ENCODE peak calls at places on chromosomes 11 and 22, in five cellular contexts. I, G, X, H and N are unnamed samples.

GRCh38 chr11:16979708-16980622 is 34.2 kb downstream of the PLEKHA7 start:
- DNase-seq in X (no peak), I (no peak), H (no peak), G (no peak), N (no peak)

GRCh38 chr11:18566406-18566805 is 22.1 kb downstream of the UEVLD start:
- DNase-seq in I (no peak), X (no peak), G (no peak), H (no peak), N (no peak)

GRCh38 chr11:103870821-103871309 is 165.6 kb upstream of the DDI1 start:
- DNase-seq in I (no peak), G (no peak), H (no peak), X (no peak), N (no peak)

GRCh38 chr11:35658028-35658948 is 4.3 kb upstream of the TRIM44 start:
- DNase-seq in G (peak; percentile 14), H (no peak), I (no peak), X (no peak), N (no peak)

GRCh38 chr22:29916007-29916544 is 33.1 kb downstream of the MTMR3 start:
- DNase-seq in G (no peak), X (no peak), H (no peak), I (no peak), N (no peak)

GRCh38 chr11:57474017-57474750 is 13.9 kb downstream of the RTN4RL2 start:
- DNase-seq in X (no peak), H (no peak), G (no peak), I (no peak), N (no peak)

GRCh38 chr11:117201516-117201866 is 2.3 kb downstream of the TAGLN start:
- DNase-seq in G (no peak), H (no peak), X (no peak), I (no peak), N (no peak)

GRCh38 chr11:78138694-78139421 is 568 bp downstream of the ALG8 start:
- DNase-seq in G (no peak), X (no peak), H (no peak), I (no peak), N (no peak)

GRCh38 chr11:88105952-88106351 is 69.3 kb downstream of the RAB38 start:
- DNase-seq in G (no peak), X (no peak), I (no peak), H (no peak), N (no peak)

GRCh38 chr22:45226681-45227186 is 14.0 kb downstream of the KIAA0930 start:
- DNase-seq in H (no peak), X (no peak), G (no peak), I (no peak), N (no peak)

GRCh38 chr11:122305426-122305825 is 189.4 kb upstream of the BLID start:
- DNase-seq in H (no peak), X (no peak), I (no peak), G (no peak), N (no peak)

GRCh38 chr22:39514373-39514973 is 5.9 kb upstream of the ATF4 start:
- DNase-seq in I (no peak), X (peak; percentile 75), G (peak; percentile 41), H (peak; percentile 84), N (no peak)

GRCh38 chr11:44988981-44989635 is 38.4 kb upstream of the TP53I11 start:
- DNase-seq in H (no peak), I (no peak), G (no peak), X (peak; percentile 8), N (no peak)

GRCh38 chr11:73597340-73597955 is 464 bp downstream of the FAM168A start:
- DNase-seq in H (peak; percentile 10), I (no peak), X (no peak), G (no peak), N (no peak)

GRCh38 chr11:19080579-19080993 is 20.1 kb upstream of the MRGPRX2 start:
- DNase-seq in I (no peak), G (peak; percentile 93), H (peak; percentile 37), X (peak; percentile 86), N (peak; percentile 66)

GRCh38 chr11:73415854-73416615 is 39.8 kb downstream of the RELT start:
- DNase-seq in I (no peak), X (no peak), G (no peak), H (no peak), N (no peak)

GRCh38 chr11:130211781-130212401 is 52.3 kb downstream of the ST14 start:
- DNase-seq in I (no peak), H (peak; percentile 9), X (peak; percentile 11), G (no peak), N (no peak)

GRCh38 chr22:19525666-19526065 is 1.5 kb upstream of the CLDN5 start:
- DNase-seq in H (no peak), I (no peak), G (no peak), X (no peak), N (no peak)

GRCh38 chr11:17607572-17608570 is 60.8 kb downstream of the OTOG start:
- DNase-seq in X (no peak), I (no peak), H (no peak), G (no peak), N (no peak)

GRCh38 chr11:104968856-104969776 is 742 bp upstream of the CASP4 start:
- DNase-seq in X (peak; percentile 48), G (peak; percentile 64), H (no peak), I (no peak), N (no peak)
- H3K4me3 ChIP-seq in X (peak overlapping the region; percentile 40), G (peak overlapping the region; percentile 48), H (peak overlapping the region; percentile 40), I (peak overlapping the region; percentile 36), N (no peak overlapping the region)

DNA sequence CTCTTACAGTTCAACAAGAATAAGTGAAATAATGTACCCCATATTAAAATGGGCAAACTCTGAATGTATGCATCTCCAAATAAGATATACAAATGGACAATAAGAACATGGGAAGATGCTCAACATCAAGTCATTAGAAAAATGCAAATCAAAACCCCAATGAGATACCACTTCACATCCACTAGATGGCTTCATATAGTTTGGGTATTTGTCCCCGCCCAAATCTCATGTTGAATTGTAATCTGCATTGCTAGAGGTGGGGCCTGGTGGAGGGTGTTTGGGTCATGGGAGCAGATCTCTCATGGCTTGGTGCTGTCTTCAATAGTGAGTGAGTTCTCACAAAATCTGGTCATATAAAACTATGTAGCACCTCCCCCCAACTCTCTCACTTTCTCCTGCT is 5.7 kb downstream of the MPZL2 start:
- DNase-seq in H (no peak), I (no peak), G (no peak), X (no peak), N (no peak)
- TF ChIP-seq CTCF in H (no peak), I (peak; percentile 13), G (no peak), X (no peak), N (peak; percentile 10)

GRCh38 chr11:107928046-107928766 is at the start of gene RAB39A:
- DNase-seq in H (peak; percentile 90), I (peak; percentile 45), G (peak; percentile 93), X (peak; percentile 91), N (peak; percentile 84)
- H3K4me3 ChIP-seq in H (peak within 1 kb of the TSS; percentile 74), I (peak within 1 kb of the TSS; percentile 2), G (peak within 1 kb of the TSS; percentile 28), X (no peak within 1 kb of the TSS), N (peak within 1 kb of the TSS; percentile 44)

GRCh38 chr11:64765841-64766682 is 6.3 kb upstream of the PYGM start:
- DNase-seq in I (no peak), X (no peak), H (no peak), G (no peak), N (no peak)

GRCh38 chr11:64766881-64767280 is 7.1 kb upstream of the PYGM start:
- DNase-seq in X (no peak), I (no peak), H (no peak), G (no peak), N (no peak)

GRCh38 chr11:64763804-64764611 is 4.2 kb upstream of the PYGM start:
- DNase-seq in G (no peak), I (no peak), H (no peak), X (no peak), N (no peak)

GRCh38 chr11:64764753-64765152 is 5.0 kb upstream of the PYGM start:
- DNase-seq in I (no peak), H (no peak), G (no peak), X (no peak), N (no peak)

GRCh38 chr11:64765291-64765803 is 5.6 kb upstream of the PYGM start:
- DNase-seq in G (no peak), X (no peak), I (no peak), H (no peak), N (no peak)
- TF ChIP-seq CTCF in G (no peak), X (no peak), I (peak; percentile 20), H (no peak), N (peak; percentile 48)

DNA sequence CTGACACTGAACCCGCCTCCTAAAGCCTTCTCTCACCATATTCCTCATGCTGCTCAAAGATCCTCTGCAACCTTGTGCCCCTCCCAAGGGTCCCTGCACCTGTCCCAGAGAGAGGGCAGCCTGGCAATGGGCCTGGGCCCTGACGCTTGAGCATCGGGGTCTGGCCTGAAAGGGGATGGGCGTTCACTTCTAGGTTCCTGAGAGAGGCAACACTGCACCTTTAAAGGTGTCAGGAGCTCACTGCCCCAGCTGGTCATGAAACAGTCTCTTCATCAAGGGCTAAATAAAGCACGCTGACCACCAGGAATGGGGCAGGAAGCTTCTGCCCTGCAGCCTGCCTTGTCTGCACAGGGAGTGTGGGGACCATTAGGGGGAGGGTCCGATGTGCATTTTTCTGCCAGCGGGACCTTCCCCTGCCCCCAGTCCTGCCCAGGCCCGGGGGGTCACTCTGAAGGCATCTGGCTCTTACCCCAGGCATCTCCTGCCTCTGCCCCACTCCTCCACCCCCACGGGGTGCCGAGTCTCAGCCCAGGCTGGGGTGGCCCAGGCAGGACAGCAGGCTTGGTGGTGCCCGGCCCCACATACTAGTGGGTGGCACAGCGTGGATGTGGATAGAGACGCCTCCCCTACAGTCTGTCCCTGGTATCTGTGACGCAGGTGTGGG is 3.5 kb downstream of the C11orf21 start:
- DNase-seq in X (peak; percentile 7), H (no peak), G (no peak), I (no peak), N (no peak)
- H3K4me3 ChIP-seq in X (no peak overlapping the region), H (no peak overlapping the region), G (no peak overlapping the region), I (no peak overlapping the region), N (no peak overlapping the region)

GRCh38 chr11:597166-597725 is 18.5 kb downstream of the IRF7 start:
- DNase-seq in X (no peak), I (no peak), H (no peak), G (no peak), N (no peak)
- TF ChIP-seq CTCF in X (no peak), I (no peak), H (no peak), G (peak; percentile 18), N (no peak)